ENCODE peak calls at places on chromosome 12, in seven cellular contexts. Z is stomach, E is tibial artery, H is osteoblast, G is adrenal gland, T is brain microvascular endothelial cell, U is WERI-Rb-1. X is an unnamed sample.

GRCh38 chr12:29700761-29701481 is 82.8 kb downstream of the TMTC1 start:
- DNase-seq in E (no peak), Z (no peak), H (peak; percentile 36), G (no peak), U (no peak), T (no peak), X (no peak)

GRCh38 chr12:79409562-79409961 is 281.2 kb downstream of the PAWR start:
- DNase-seq in T (peak; percentile 72), G (no peak), H (no peak), Z (no peak), U (no peak), E (no peak), X (no peak)

GRCh38 chr12:15966426-15966825 is 55.3 kb downstream of the DERA start:
- DNase-seq in Z (no peak), T (peak; percentile 43), H (no peak), U (no peak), G (no peak), E (no peak), X (peak; percentile 66)

GRCh38 chr12:27539191-27539631 is 15.2 kb downstream of the PPFIBP1 start:
- DNase-seq in H (no peak), Z (no peak), E (no peak), G (no peak), T (peak; percentile 40), U (no peak), X (no peak)

GRCh38 chr12:57190037-57190436 is 26.6 kb upstream of the NXPH4 start:
- DNase-seq in T (no peak), G (peak; percentile 22), U (no peak), E (no peak), Z (no peak), H (no peak), X (no peak)

GRCh38 chr12:31710021-31710818 is 18.6 kb downstream of the AMN1 start:
- DNase-seq in E (no peak), U (no peak), H (no peak), G (no peak), Z (no peak), T (no peak), X (no peak)

GRCh38 chr12:2112401-2112800 is 59.6 kb downstream of the CACNA1C start:
- DNase-seq in G (no peak), E (peak; percentile 28), H (peak; percentile 26), T (no peak), Z (no peak), U (peak; percentile 63), X (no peak)

GRCh38 chr12:14714437-14714836 is 18.0 kb upstream of the GUCY2C start:
- DNase-seq in G (no peak), U (no peak), H (no peak), Z (no peak), T (no peak), E (no peak), X (no peak)

GRCh38 chr12:120394483-120395367 is 25.8 kb upstream of the MSI1 start:
- DNase-seq in Z (peak; percentile 91), T (no peak), G (peak; percentile 21), H (no peak), U (peak; percentile 63), E (no peak), X (no peak)

GRCh38 chr12:71585218-71585617 is 78.4 kb downstream of the ZFC3H1 start:
- DNase-seq in Z (no peak), G (no peak), H (no peak), E (no peak), T (no peak), U (no peak), X (no peak)

GRCh38 chr12:131454418-131455217 is 256.3 kb upstream of the SFSWAP start:
- DNase-seq in G (peak; percentile 55), E (peak; percentile 54), T (peak; percentile 7), U (peak; percentile 88), Z (peak; percentile 27), H (no peak), X (no peak)

GRCh38 chr12:47303207-47303606 is 223.4 kb upstream of the AMIGO2 start:
- DNase-seq in H (peak; percentile 73), E (no peak), G (no peak), Z (no peak), U (no peak), T (peak; percentile 76), X (no peak)

GRCh38 chr12:48810817-48811453 is 7.4 kb upstream of the CACNB3 start:
- DNase-seq in Z (no peak), E (no peak), T (peak; percentile 89), H (peak; percentile 95), G (peak; percentile 42), U (no peak), X (peak; percentile 78)

GRCh38 chr12:11718105-11718504 is 68.6 kb downstream of the ETV6 start:
- DNase-seq in U (no peak), Z (no peak), H (no peak), T (no peak), E (no peak), G (no peak), X (no peak)

GRCh38 chr12:55972045-55972843 is 1.6 kb upstream of the RAB5B start:
- DNase-seq in H (peak; percentile 83), Z (no peak), G (peak; percentile 37), T (peak; percentile 46), E (no peak), U (no peak), X (peak; percentile 59)

GRCh38 chr12:19121449-19122018 is 8.0 kb upstream of the PLEKHA5 start:
- DNase-seq in G (no peak), T (no peak), E (no peak), Z (no peak), H (no peak), U (no peak), X (no peak)

GRCh38 chr12:106631797-106632196 is 49.0 kb downstream of the RFX4 start:
- DNase-seq in T (no peak), H (no peak), U (no peak), E (no peak), G (no peak), Z (no peak), X (no peak)

GRCh38 chr12:88836156-88836555 is 255.9 kb upstream of the KITLG start:
- DNase-seq in U (no peak), T (no peak), Z (no peak), H (no peak), E (no peak), G (no peak), X (no peak)

GRCh38 chr12:114913871-114914801 is 230.2 kb upstream of the TBX3 start:
- DNase-seq in T (no peak), G (peak; percentile 83), E (no peak), Z (no peak), H (no peak), U (peak; percentile 76), X (peak; percentile 75)

GRCh38 chr12:10559241-10559640 is 53.6 kb downstream of the EIF2S3B start:
- DNase-seq in H (peak; percentile 51), G (no peak), E (no peak), Z (no peak), T (no peak), U (no peak), X (no peak)

GRCh38 chr12:16272222-16272621 is 5.3 kb downstream of the SLC15A5 start:
- DNase-seq in U (no peak), T (no peak), H (no peak), G (no peak), E (no peak), Z (no peak), X (no peak)

GRCh38 chr12:13169255-13169654 is 27.3 kb upstream of the EMP1 start:
- DNase-seq in G (no peak), U (no peak), Z (no peak), E (no peak), H (no peak), T (no peak), X (no peak)

GRCh38 chr12:104708891-104709290 is 249.2 kb downstream of the SLC41A2 start:
- DNase-seq in U (no peak), Z (no peak), E (no peak), H (no peak), G (no peak), T (no peak), X (no peak)

GRCh38 chr12:65741662-65742480 is 82.4 kb upstream of the HMGA2 start:
- DNase-seq in H (peak; percentile 96), Z (no peak), T (peak; percentile 51), U (peak; percentile 69), G (no peak), E (peak; percentile 58), X (no peak)

GRCh38 chr12:114439833-114440449 is 34.0 kb upstream of the TBX5 start:
- DNase-seq in E (no peak), H (no peak), Z (no peak), T (no peak), G (no peak), U (no peak), X (no peak)

GRCh38 chr12:132427177-132427725 is 62.7 kb upstream of the FBRSL1 start:
- DNase-seq in U (no peak), G (no peak), H (no peak), T (no peak), E (no peak), Z (no peak), X (no peak)

GRCh38 chr12:109944975-109945374 is 44.9 kb downstream of the TCHP start:
- DNase-seq in T (peak; percentile 58), Z (no peak), H (no peak), G (peak; percentile 19), E (no peak), U (peak; percentile 67), X (no peak)
- H3K4me3 ChIP-seq in T (no peak overlapping the region), Z (no peak overlapping the region), H (no peak overlapping the region), G (no peak overlapping the region), E (no peak overlapping the region), U (no peak overlapping the region), X (no peak overlapping the region)

GRCh38 chr12:17352164-17352563 is 737.8 kb downstream of the RERGL start:
- DNase-seq in G (no peak), H (no peak), E (no peak), Z (no peak), U (no peak), T (no peak), X (no peak)
- TF ChIP-seq CTCF in G (no peak), H (no peak), E (no peak), Z (no peak), U (no peak), T (no peak), X (no peak)

GRCh38 chr12:68831272-68831671 is 23.3 kb downstream of the MDM2 start:
- DNase-seq in H (no peak), E (no peak), T (no peak), G (no peak), Z (no peak), U (no peak), X (no peak)

GRCh38 chr12:68832504-68832867 is 24.5 kb downstream of the MDM2 start:
- DNase-seq in G (no peak), U (no peak), H (no peak), Z (no peak), T (no peak), E (no peak), X (no peak)

GRCh38 chr12:68835333-68835908 is 27.4 kb downstream of the MDM2 start:
- DNase-seq in H (no peak), E (no peak), Z (no peak), G (peak; percentile 34), U (peak; percentile 61), T (no peak), X (no peak)

GRCh38 chr12:68831751-68832503 is 23.9 kb downstream of the MDM2 start:
- DNase-seq in U (no peak), T (no peak), Z (no peak), H (no peak), G (no peak), E (no peak), X (no peak)

GRCh38 chr12:68833508-68833907 is 25.5 kb downstream of the MDM2 start:
- DNase-seq in E (no peak), U (no peak), Z (no peak), G (no peak), H (no peak), T (no peak), X (no peak)
- H3K36me3 ChIP-seq in E (peaks cover 77% of the 10 kb centered on the region), U (peaks cover 89% of the 10 kb centered on the region), Z (peaks cover 95% of the 10 kb centered on the region), G (peaks cover 89% of the 10 kb centered on the region), H (peaks cover 89% of the 10 kb centered on the region), T (peaks cover 81% of the 10 kb centered on the region), X (peaks cover 17% of the 10 kb centered on the region)

GRCh38 chr12:24560867-24561266 is 388.0 kb downstream of the BCAT1 start:
- DNase-seq in E (peak; percentile 67), H (no peak), G (no peak), T (no peak), Z (no peak), U (no peak), X (no peak)
- H3K4me3 ChIP-seq in E (peak overlapping the region; percentile 77), H (peak overlapping the region; percentile 79), G (no peak overlapping the region), T (peak overlapping the region; percentile 85), Z (peak overlapping the region; percentile 80), U (no peak overlapping the region), X (no peak overlapping the region)

X was measured in BJ.